ENCODE peak calls at places on chromosomes 1 and 21, in four cellular contexts. F, T, L and O are unnamed samples.

GRCh38 chr1:197775282-197776262 is at the start of gene DENND1B:
- DNase-seq in F (peak), T (peak), L (peak), O (no peak)

GRCh38 chr1:4602536-4603316 is 51.7 kb upstream of the AJAP1 start:
- DNase-seq in F (peak), T (peak), L (no peak), O (no peak)

GRCh38 chr1:85628791-85629531 is 48.4 kb downstream of the CCN1 start:
- DNase-seq in F (no peak), T (peak), L (no peak), O (no peak)

GRCh38 chr1:11281518-11282331 is 8.7 kb downstream of the UBIAD1 start:
- DNase-seq in F (no peak), T (no peak), L (no peak), O (no peak)

GRCh38 chr1:230067441-230067870 is 418 bp downstream of the GALNT2 start:
- DNase-seq in F (peak), T (no peak), L (peak), O (no peak)

GRCh38 chr1:222167111-222167510 is 380.8 kb downstream of the HHIPL2 start:
- DNase-seq in F (no peak), T (peak), L (peak), O (no peak)

GRCh38 chr21:37871121-37871862 is 45.0 kb downstream of the KCNJ6 start:
- DNase-seq in F (no peak), T (no peak), L (no peak), O (no peak)

GRCh38 chr21:21971384-21971783 is 973.2 kb downstream of the NCAM2 start:
- DNase-seq in F (no peak), T (no peak), L (peak), O (no peak)

GRCh38 chr1:162541619-162542141 is 19.8 kb upstream of the UAP1 start:
- DNase-seq in F (no peak), T (no peak), L (no peak), O (no peak)

GRCh38 chr1:35885961-35886558 is 3.1 kb downstream of the AGO1 start:
- DNase-seq in F (no peak), T (no peak), L (no peak), O (no peak)

GRCh38 chr1:200410566-200410878 is 686 bp upstream of the ZNF281 start:
- DNase-seq in F (no peak), T (no peak), L (peak), O (no peak)

GRCh38 chr1:118154220-118154619 is 30.8 kb downstream of the SPAG17 start:
- DNase-seq in F (no peak), T (no peak), L (peak), O (no peak)

GRCh38 chr1:200082329-200082728 is 54.8 kb downstream of the NR5A2 start:
- DNase-seq in F (no peak), T (no peak), L (no peak), O (no peak)

GRCh38 chr1:193104496-193104905 is 713 bp downstream of the GLRX2 start:
- DNase-seq in F (peak), T (peak), L (peak), O (peak)

GRCh38 chr1:66247415-66248208 is 286.3 kb upstream of the SGIP1 start:
- DNase-seq in F (no peak), T (no peak), L (no peak), O (no peak)

GRCh38 chr1:12472798-12473551 is 145.0 kb downstream of the DHRS3 start:
- DNase-seq in F (no peak), T (no peak), L (no peak), O (no peak)

GRCh38 chr1:7334475-7335035 is 436.5 kb upstream of the VAMP3 start:
- DNase-seq in F (no peak), T (no peak), L (peak), O (no peak)

GRCh38 chr1:232704256-232704655 is 74.3 kb upstream of the SIPA1L2 start:
- DNase-seq in F (no peak), T (no peak), L (no peak), O (no peak)

GRCh38 chr1:207868252-207868768 is 42.6 kb downstream of the CD34 start:
- DNase-seq in F (peak), T (peak), L (peak), O (no peak)

GRCh38 chr1:115089443-115090340 is at the start of gene TSPAN2:
- DNase-seq in F (peak), T (peak), L (no peak), O (no peak)

GRCh38 chr1:103267893-103268292 is 159.6 kb upstream of the COL11A1 start:
- DNase-seq in F (no peak), T (no peak), L (no peak), O (no peak)

GRCh38 chr1:223720987-223721591 is 8.8 kb downstream of the CAPN2 start:
- DNase-seq in F (no peak), T (peak), L (no peak), O (no peak)

GRCh38 chr1:168319691-168320090 is 39.0 kb downstream of the TBX19 start:
- DNase-seq in F (no peak), T (no peak), L (no peak), O (no peak)

GRCh38 chr21:24150753-24151152 is 1456.5 kb downstream of the MRPL39 start:
- DNase-seq in F (no peak), T (no peak), L (no peak), O (no peak)

GRCh38 chr1:212613440-212614335 is 5.1 kb downstream of the ATF3 start:
- DNase-seq in F (no peak), T (no peak), L (no peak), O (no peak)

GRCh38 chr21:23131177-23131576 is 2133.0 kb downstream of the NCAM2 start:
- DNase-seq in F (no peak), T (no peak), L (peak), O (no peak)

GRCh38 chr1:212244441-212244840 is 40.8 kb upstream of the PPP2R5A start:
- DNase-seq in F (no peak), T (no peak), L (peak), O (no peak)

GRCh38 chr1:111814642-111815041 is 58.9 kb downstream of the DDX20 start:
- DNase-seq in F (no peak), T (no peak), L (no peak), O (no peak)

GRCh38 chr1:148263128-148263905 is 111.2 kb upstream of the NBPF11 start:
- DNase-seq in F (peak), T (peak), L (peak), O (peak)

GRCh38 chr1:229070168-229070567 is 200.7 kb upstream of the RAB4A start:
- DNase-seq in F (peak), T (peak), L (peak), O (no peak)

GRCh38 chr21:38777015-38777414 is 28.7 kb upstream of the ETS2 start:
- DNase-seq in F (no peak), T (no peak), L (no peak), O (no peak)

GRCh38 chr1:235650341-235651169 is 971 bp upstream of the GNG4 start:
- DNase-seq in F (no peak), T (no peak), L (peak), O (no peak)

GRCh38 chr1:12488666-12489354 is 129.2 kb downstream of the DHRS3 start:
- DNase-seq in F (no peak), T (no peak), L (no peak), O (no peak)

GRCh38 chr1:230123280-230124186 is 56.5 kb downstream of the GALNT2 start:
- DNase-seq in F (no peak), T (no peak), L (no peak), O (no peak)

GRCh38 chr1:33634806-33635205 is 162.4 kb downstream of the ZSCAN20 start:
- DNase-seq in F (no peak), T (peak), L (peak), O (no peak)

GRCh38 chr1:170075186-170075585 is 691 bp upstream of the KIFAP3 start:
- DNase-seq in F (no peak), T (no peak), L (no peak), O (no peak)

GRCh38 chr1:74733616-74734484 is 898 bp downstream of the TYW3 start:
- DNase-seq in F (no peak), T (no peak), L (peak), O (peak)